ENCODE peak calls at places on chromosomes 5 and 9, in nine cellular contexts. T is right cardiac atrium; M is K562; I is psoas muscle; J is coronary artery; D is Peyer's patch; Y is left ventricle myocardium inferior; K is CD8-positive, alpha-beta memory T cell; E is astrocyte. G is an unnamed sample.

GRCh38 chr5:27241564-27242257 is 203.3 kb upstream of the CDH9 start:
- DNase-seq in E (peak; percentile 99), J (no peak), K (no peak), M (no peak), I (no peak), Y (no peak), D (no peak), T (no peak), G (peak; percentile 95)

GRCh38 chr5:9302228-9302627 is 243.6 kb downstream of the SEMA5A start:
- DNase-seq in M (no peak), J (no peak), D (no peak), K (no peak), Y (no peak), T (no peak), I (no peak), E (peak; percentile 37), G (no peak)

GRCh38 chr5:166992874-166993722 is 1298.3 kb upstream of the WWC1 start:
- DNase-seq in M (no peak), T (no peak), I (no peak), K (no peak), D (no peak), E (peak; percentile 51), J (no peak), Y (no peak), G (no peak)

GRCh38 chr5:72653586-72653985 is 146.4 kb upstream of the ZNF366 start:
- DNase-seq in Y (no peak), E (no peak), K (no peak), M (no peak), T (no peak), J (no peak), D (no peak), I (no peak), G (no peak)

GRCh38 chr9:2180171-2180570 is 165.0 kb downstream of the SMARCA2 start:
- DNase-seq in T (no peak), M (no peak), K (no peak), D (no peak), I (no peak), J (no peak), Y (no peak), E (no peak), G (no peak)

GRCh38 chr5:109922396-109922995 is 232.8 kb downstream of the MAN2A1 start:
- DNase-seq in E (no peak), K (no peak), M (no peak), T (no peak), D (no peak), Y (no peak), J (no peak), I (no peak), G (no peak)

GRCh38 chr5:147558826-147559225 is 49.0 kb upstream of the DPYSL3 start:
- DNase-seq in J (no peak), D (no peak), M (no peak), Y (peak; percentile 34), K (no peak), E (peak; percentile 68), I (no peak), T (peak; percentile 71), G (peak; percentile 57)

GRCh38 chr5:140114341-140115185 is 654 bp downstream of the PURA start:
- DNase-seq in D (peak; percentile 80), K (peak; percentile 34), E (peak; percentile 49), J (peak; percentile 82), Y (peak; percentile 66), M (peak; percentile 39), I (peak; percentile 87), T (peak; percentile 87), G (peak; percentile 64)

GRCh38 chr9:134546231-134546731 is 95.3 kb upstream of the COL5A1 start:
- DNase-seq in J (no peak), E (peak; percentile 60), T (peak; percentile 40), K (no peak), D (no peak), I (peak; percentile 35), Y (peak; percentile 15), M (no peak), G (no peak)

GRCh38 chr9:109737295-109737694 is 42.7 kb upstream of the PALM2AKAP2 start:
- DNase-seq in J (no peak), E (no peak), M (no peak), D (no peak), T (no peak), Y (no peak), K (no peak), I (no peak), G (no peak)

GRCh38 chr9:109254317-109254716 is 66.5 kb downstream of the EPB41L4B start:
- DNase-seq in Y (no peak), E (peak; percentile 71), M (no peak), K (no peak), I (no peak), J (no peak), T (no peak), D (no peak), G (peak; percentile 70)

GRCh38 chr5:96969401-96969800 is 33.5 kb downstream of the LNPEP start:
- DNase-seq in K (no peak), J (no peak), E (no peak), D (no peak), M (no peak), I (no peak), T (no peak), Y (no peak), G (no peak)

GRCh38 chr5:128216860-128217531 is 133.4 kb downstream of the SLC12A2 start:
- DNase-seq in J (no peak), E (peak; percentile 92), M (no peak), I (no peak), T (peak; percentile 64), D (no peak), Y (peak; percentile 28), K (no peak), G (peak; percentile 91)

GRCh38 chr9:121692606-121693505 is 41.4 kb downstream of the DAB2IP start:
- DNase-seq in K (no peak), Y (no peak), T (peak; percentile 45), D (no peak), M (no peak), I (no peak), J (no peak), E (peak; percentile 47), G (no peak)

GRCh38 chr9:121690766-121691165 is 39.3 kb downstream of the DAB2IP start:
- DNase-seq in I (peak; percentile 18), Y (no peak), J (no peak), E (no peak), T (no peak), D (no peak), M (no peak), K (no peak), G (no peak)

GRCh38 chr9:121694001-121694400 is 42.6 kb downstream of the DAB2IP start:
- DNase-seq in M (no peak), I (no peak), T (no peak), Y (no peak), D (no peak), E (no peak), J (no peak), K (no peak), G (no peak)

GRCh38 chr9:121690316-121690715 is 38.9 kb downstream of the DAB2IP start:
- DNase-seq in J (no peak), M (no peak), T (no peak), Y (peak; percentile 9), I (peak; percentile 41), E (no peak), K (no peak), D (no peak), G (no peak)

GRCh38 chr9:121691890-121692289 is 40.5 kb downstream of the DAB2IP start:
- DNase-seq in T (peak; percentile 38), Y (no peak), D (no peak), J (no peak), M (no peak), I (no peak), K (no peak), E (no peak), G (no peak)
- H3K27ac ChIP-seq in T (no peak overlapping the region), Y (peak overlapping the region; percentile 70), D (no peak overlapping the region), J (peak overlapping the region; percentile 49), M (no peak overlapping the region), I (peak overlapping the region; percentile 64), K (no peak overlapping the region), E (no peak overlapping the region), G (no peak overlapping the region)

DNA sequence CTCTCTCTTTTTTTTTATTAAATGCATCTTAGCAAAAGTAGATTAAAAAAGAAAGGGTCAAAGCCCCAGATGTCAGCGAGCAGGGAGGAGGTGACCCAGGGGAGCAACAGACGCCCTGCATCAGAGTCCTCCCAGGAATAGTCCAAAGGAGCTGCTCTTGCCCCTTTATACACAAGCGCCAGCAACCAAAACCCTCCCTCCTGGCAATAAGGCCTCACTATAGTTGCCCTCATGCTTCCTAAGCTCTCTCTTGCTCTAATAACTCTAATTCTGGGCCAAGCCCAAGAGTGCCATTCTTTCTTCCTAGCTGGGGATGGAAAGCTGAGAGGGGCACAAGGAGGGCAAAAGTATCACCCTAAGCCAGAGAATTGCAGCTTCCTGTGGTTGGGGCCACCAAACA is 26.3 kb downstream of the PCDHGC5 start:
- DNase-seq in Y (no peak), K (no peak), I (no peak), E (no peak), J (no peak), D (no peak), M (no peak), T (no peak), G (no peak)
- H3K27ac ChIP-seq in Y (peak overlapping the region; percentile 90), K (no peak overlapping the region), I (peak overlapping the region; percentile 90), E (peak overlapping the region; percentile 93), J (peak overlapping the region; percentile 94), D (no peak overlapping the region), M (no peak overlapping the region), T (no peak overlapping the region), G (peak overlapping the region; percentile 82)

DNA sequence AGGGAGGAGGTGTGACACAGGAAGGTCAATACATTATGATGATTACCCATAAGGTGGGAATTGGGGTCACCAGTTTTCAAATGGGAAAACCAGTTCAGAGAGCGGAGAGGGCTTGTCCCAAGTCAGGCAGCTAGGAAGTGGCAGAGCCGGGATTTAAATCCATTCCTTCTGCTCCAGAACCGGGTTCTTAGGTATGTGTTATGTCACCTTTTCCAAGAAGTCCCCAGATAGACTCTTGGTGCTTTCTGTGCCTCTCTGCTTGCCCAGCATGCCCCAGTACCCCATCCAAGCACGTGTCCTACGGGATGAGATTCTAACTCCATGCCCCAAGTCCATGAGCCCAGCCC is 69.9 kb downstream of the LMX1B start:
- DNase-seq in Y (no peak), I (no peak), T (no peak), J (no peak), E (no peak), K (no peak), D (no peak), M (no peak), G (no peak)
- H3K27ac ChIP-seq in Y (no peak overlapping the region), I (no peak overlapping the region), T (no peak overlapping the region), J (no peak overlapping the region), E (no peak overlapping the region), K (no peak overlapping the region), D (no peak overlapping the region), M (no peak overlapping the region), G (no peak overlapping the region)

GRCh38 chr9:112747094-112747493 is 3.5 kb upstream of the SNX30 start:
- DNase-seq in T (no peak), Y (no peak), K (no peak), I (no peak), E (no peak), J (no peak), D (no peak), M (no peak), G (no peak)
- H3K27ac ChIP-seq in T (no peak overlapping the region), Y (no peak overlapping the region), K (no peak overlapping the region), I (no peak overlapping the region), E (no peak overlapping the region), J (no peak overlapping the region), D (no peak overlapping the region), M (no peak overlapping the region), G (no peak overlapping the region)

G was measured in mammary epithelial cell.